ENCODE peak calls at places on chromosomes 1 and 21, in five cellular contexts. L, R, O, N and G are unnamed samples.

GRCh38 chr1:212241445-212242287 is 43.5 kb upstream of the PPP2R5A start:
- DNase-seq in L (no peak), R (no peak), O (no peak), N (no peak), G (no peak)

GRCh38 chr1:41452704-41453350 is 31.7 kb downstream of the EDN2 start:
- DNase-seq in L (no peak), R (no peak), O (no peak), N (no peak), G (no peak)

GRCh38 chr1:174445817-174446216 is 1.9 kb upstream of the GPR52 start:
- DNase-seq in L (no peak), R (no peak), O (no peak), N (no peak), G (no peak)

GRCh38 chr1:74392186-74392585 is 120.2 kb downstream of the LRRC53 start:
- DNase-seq in L (no peak), R (no peak), O (no peak), N (no peak), G (no peak)

GRCh38 chr1:184014271-184014670 is 23.3 kb downstream of the COLGALT2 start:
- DNase-seq in L (no peak), R (no peak), O (no peak), N (no peak), G (no peak)

GRCh38 chr1:67144696-67145095 is 9.9 kb upstream of the C1orf141 start:
- DNase-seq in L (peak), R (no peak), O (no peak), N (peak), G (peak)

GRCh38 chr1:53182111-53182593 is 14.5 kb upstream of the CPT2 start:
- DNase-seq in L (peak), R (peak), O (peak), N (peak), G (peak)

GRCh38 chr21:43904316-43904925 is 39.4 kb downstream of the AGPAT3 start:
- DNase-seq in L (no peak), R (no peak), O (no peak), N (no peak), G (no peak)